ENCODE peak calls at places on chromosomes 2 and 18, in seven cellular contexts. L is aorta; T is IMR-90; G is CD4-positive, CD25-positive, alpha-beta regulatory T cell; N is neuronal stem cell; Z is mammary epithelial cell; C is neural progenitor cell. D is an unnamed sample. For H3K4me1 and H3K36me3, the result is how much of the 10 kb centered on the place peaks cover.

GRCh38 chr2:168233726-168234406 is 13.5 kb downstream of the STK39 start:
- DNase-seq in L (no peak), T (peak), G (no peak), N (no peak), Z (no peak), C (no peak), D (no peak)

GRCh38 chr2:84731185-84731584 is 149.7 kb downstream of the TRABD2A start:
- DNase-seq in L (no peak), T (no peak), G (no peak), N (no peak), Z (no peak), C (no peak), D (no peak)

GRCh38 chr2:3662239-3662638 is 4.2 kb downstream of the ALLC start:
- DNase-seq in L (peak), T (no peak), G (no peak), N (no peak), Z (no peak), C (no peak), D (peak)

GRCh38 chr18:23523429-23524212 is 20.3 kb downstream of the RMC1 start:
- DNase-seq in L (peak), T (peak), G (no peak), N (no peak), Z (peak), C (no peak), D (no peak)

GRCh38 chr2:8491296-8492048 is 190.4 kb upstream of the ID2 start:
- DNase-seq in L (no peak), T (no peak), G (no peak), N (no peak), Z (no peak), C (no peak), D (no peak)

GRCh38 chr2:23489471-23490400 is 104.8 kb downstream of the KLHL29 start:
- DNase-seq in L (no peak), T (no peak), G (no peak), N (no peak), Z (no peak), C (no peak), D (no peak)

GRCh38 chr2:220892018-220892634 is 680.0 kb downstream of the EPHA4 start:
- DNase-seq in L (no peak), T (no peak), G (no peak), N (no peak), Z (no peak), C (no peak), D (no peak)

GRCh38 chr2:95025406-95026319 is at the start of gene MAL:
- DNase-seq in L (no peak), T (no peak), G (peak), N (peak), Z (peak), C (peak), D (peak)

GRCh38 chr18:73047688-73048087 is 179.9 kb upstream of the NETO1 start:
- DNase-seq in L (no peak), T (no peak), G (no peak), N (no peak), Z (no peak), C (no peak), D (no peak)

GRCh38 chr2:178109813-178110212 is 2.4 kb upstream of the RBM45 start:
- DNase-seq in L (no peak), T (peak), G (peak), N (no peak), Z (peak), C (peak), D (no peak)

GRCh38 chr18:8657050-8657820 is 48.0 kb downstream of the RAB12 start:
- DNase-seq in L (no peak), T (no peak), G (no peak), N (no peak), Z (no peak), C (no peak), D (peak)

GRCh38 chr2:48586433-48586832 is 31.2 kb upstream of the GTF2A1L start:
- DNase-seq in L (no peak), T (no peak), G (no peak), N (no peak), Z (no peak), C (no peak), D (no peak)

GRCh38 chr18:24076950-24077349 is 61.9 kb upstream of the CABYR start:
- DNase-seq in L (no peak), T (no peak), G (no peak), N (no peak), Z (no peak), C (no peak), D (no peak)

GRCh38 chr2:39584283-39584972 is 81.3 kb upstream of the TMEM178A start:
- DNase-seq in L (no peak), T (peak), G (no peak), N (no peak), Z (peak), C (no peak), D (no peak)

GRCh38 chr2:175630319-175631246 is 371.5 kb downstream of the LNPK start:
- DNase-seq in L (no peak), T (no peak), G (no peak), N (no peak), Z (peak), C (no peak), D (no peak)

GRCh38 chr2:134976074-134976702 is 57.6 kb downstream of the CCNT2 start:
- DNase-seq in L (no peak), T (no peak), G (no peak), N (no peak), Z (no peak), C (no peak), D (no peak)

GRCh38 chr2:130963849-130964793 is 127.4 kb downstream of the ARHGEF4 start:
- DNase-seq in L (no peak), T (no peak), G (no peak), N (peak), Z (no peak), C (peak), D (peak)

GRCh38 chr2:156165742-156166141 is 166.8 kb downstream of the NR4A2 start:
- DNase-seq in L (no peak), T (no peak), G (no peak), N (no peak), Z (no peak), C (no peak), D (no peak)

GRCh38 chr2:166411473-166412230 is 35.9 kb upstream of the SCN9A start:
- DNase-seq in L (no peak), T (peak), G (no peak), N (no peak), Z (peak), C (no peak), D (no peak)

GRCh38 chr2:150520887-150521664 is 33.6 kb upstream of the RND3 start:
- DNase-seq in L (no peak), T (peak), G (no peak), N (no peak), Z (peak), C (no peak), D (no peak)

GRCh38 chr2:34242741-34243123 is 643.6 kb upstream of the FAM98A start:
- DNase-seq in L (no peak), T (no peak), G (no peak), N (no peak), Z (no peak), C (no peak), D (no peak)

GRCh38 chr18:38948436-38948835 is 1382.8 kb upstream of the CELF4 start:
- DNase-seq in L (no peak), T (no peak), G (no peak), N (peak), Z (no peak), C (peak), D (no peak)

GRCh38 chr18:39721712-39722111 is 2156.1 kb upstream of the CELF4 start:
- DNase-seq in L (no peak), T (peak), G (no peak), N (no peak), Z (no peak), C (no peak), D (no peak)

GRCh38 chr2:232345251-232345650 is 33.3 kb upstream of the ALPP start:
- DNase-seq in L (peak), T (no peak), G (no peak), N (no peak), Z (no peak), C (no peak), D (no peak)

GRCh38 chr2:190344275-190344827 is 962 bp downstream of the INPP1 start:
- DNase-seq in L (no peak), T (no peak), G (no peak), N (no peak), Z (peak), C (no peak), D (peak)

GRCh38 chr2:725464-725863 is 48.3 kb upstream of the TMEM18 start:
- DNase-seq in L (no peak), T (no peak), G (no peak), N (no peak), Z (no peak), C (no peak), D (no peak)

GRCh38 chr2:728165-728564 is 51.0 kb upstream of the TMEM18 start:
- DNase-seq in L (no peak), T (no peak), G (no peak), N (no peak), Z (no peak), C (no peak), D (no peak)

GRCh38 chr2:723761-724160 is 46.6 kb upstream of the TMEM18 start:
- DNase-seq in L (no peak), T (no peak), G (no peak), N (no peak), Z (no peak), C (no peak), D (no peak)

GRCh38 chr2:727071-727470 is 49.9 kb upstream of the TMEM18 start:
- DNase-seq in L (no peak), T (no peak), G (no peak), N (no peak), Z (no peak), C (no peak), D (no peak)

DNA sequence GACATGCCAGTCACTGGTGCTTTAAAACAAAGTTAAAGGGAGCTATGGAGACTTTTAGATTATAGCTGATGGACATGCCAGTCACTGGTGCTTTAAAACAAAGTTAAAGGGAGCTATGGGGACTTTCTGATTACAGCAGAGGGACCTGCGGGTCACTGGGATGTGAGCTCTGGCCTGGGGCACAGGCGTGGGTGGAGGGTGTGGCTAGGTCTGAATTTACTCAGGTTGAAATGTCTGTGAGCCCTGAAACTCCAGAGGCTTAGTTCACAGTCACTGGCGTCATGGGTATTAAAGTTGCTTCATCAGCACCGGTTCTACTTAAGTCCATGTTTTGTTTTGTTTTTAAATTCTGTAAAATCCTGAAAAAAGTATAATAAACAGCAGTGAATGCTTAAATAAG is 49.0 kb upstream of the TMEM18 start:
- DNase-seq in L (no peak), T (no peak), G (no peak), N (no peak), Z (no peak), C (no peak), D (no peak)
- H3K4me1 ChIP-seq in L (under half), T (under half), G (under half), N (under half), Z (under half), C (under half), D (under half)

GRCh38 chr2:230434677-230435324 is 18.8 kb downstream of the SP100 start:
- DNase-seq in L (no peak), T (no peak), G (no peak), N (no peak), Z (no peak), C (no peak), D (no peak)
- H3K27ac ChIP-seq in L (no peak), T (no peak), G (peak), N (no peak), Z (no peak), C (no peak), D (no peak)

GRCh38 chr2:115541808-115542207 is 1099.4 kb downstream of the DPP10 start:
- DNase-seq in L (no peak), T (no peak), G (no peak), N (no peak), Z (no peak), C (no peak), D (no peak)
- H3K36me3 ChIP-seq in L (under half), T (under half), G (under half), N (under half), Z (under half), C (under half), D (under half)

GRCh38 chr18:44803019-44803650 is 122.4 kb downstream of the SETBP1 start:
- DNase-seq in L (no peak), T (peak), G (no peak), N (no peak), Z (no peak), C (no peak), D (peak)
- H3K4me1 ChIP-seq in L (under half), T (under half), G (under half), N (under half), Z (under half), C (under half), D (under half)

GRCh38 chr2:1738163-1738562 is 6.2 kb downstream of the PXDN start:
- DNase-seq in L (peak), T (no peak), G (no peak), N (no peak), Z (no peak), C (no peak), D (peak)

GRCh38 chr2:1739322-1739957 is 4.9 kb downstream of the PXDN start:
- DNase-seq in L (peak), T (no peak), G (no peak), N (no peak), Z (no peak), C (no peak), D (no peak)

GRCh38 chr2:1739961-1740713 is 4.2 kb downstream of the PXDN start:
- DNase-seq in L (peak), T (peak), G (no peak), N (no peak), Z (no peak), C (no peak), D (peak)

GRCh38 chr2:1736997-1737480 is 7.3 kb downstream of the PXDN start:
- DNase-seq in L (peak), T (peak), G (no peak), N (no peak), Z (no peak), C (no peak), D (peak)

DNA sequence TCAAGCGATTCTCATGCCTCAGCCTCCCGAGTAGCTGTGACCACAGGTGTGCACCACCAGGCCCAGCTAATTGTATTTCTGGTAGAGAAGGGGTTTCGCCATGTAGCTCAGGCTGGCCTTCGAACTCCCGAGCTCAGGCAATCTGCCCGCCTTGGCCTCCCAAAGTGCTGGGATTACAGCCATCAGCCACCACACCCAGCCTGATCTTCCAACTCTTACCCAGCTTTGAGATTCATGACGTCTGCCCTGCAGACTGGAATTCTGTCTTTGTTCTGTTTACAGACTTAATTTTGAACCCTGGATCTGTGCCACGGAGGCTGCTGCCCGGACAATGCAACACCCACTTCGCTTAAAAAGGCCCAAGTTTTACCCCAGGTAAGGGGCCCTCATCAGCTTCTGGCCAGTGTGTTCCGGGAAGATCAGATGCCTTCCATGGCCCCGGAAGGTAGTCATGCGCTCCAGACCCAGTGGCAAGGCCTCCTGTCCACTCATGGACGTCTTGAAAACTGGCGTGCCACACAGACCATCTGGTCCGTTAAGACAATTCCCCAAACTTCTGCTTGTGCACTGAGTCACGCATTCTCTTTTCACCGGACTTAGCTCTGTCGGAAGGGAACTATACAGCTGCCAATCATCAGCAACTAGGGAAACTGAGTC is 5.5 kb downstream of the PXDN start:
- DNase-seq in L (peak), T (no peak), G (no peak), N (no peak), Z (no peak), C (no peak), D (peak)
- H3K27ac ChIP-seq in L (no peak), T (peak), G (no peak), N (no peak), Z (no peak), C (no peak), D (no peak)

GRCh38 chr2:85757860-85758259 is 4.1 kb downstream of the ATOH8 start:
- DNase-seq in L (no peak), T (no peak), G (no peak), N (no peak), Z (no peak), C (no peak), D (no peak)

GRCh38 chr2:85758361-85759256 is 4.8 kb downstream of the ATOH8 start:
- DNase-seq in L (no peak), T (no peak), G (no peak), N (no peak), Z (no peak), C (no peak), D (no peak)

GRCh38 chr2:85760371-85760770 is 6.6 kb downstream of the ATOH8 start:
- DNase-seq in L (no peak), T (peak), G (no peak), N (no peak), Z (no peak), C (no peak), D (no peak)

GRCh38 chr2:85760872-85761271 is 7.1 kb downstream of the ATOH8 start:
- DNase-seq in L (no peak), T (no peak), G (no peak), N (no peak), Z (no peak), C (no peak), D (no peak)

GRCh38 chr2:85759257-85759613 is 5.4 kb downstream of the ATOH8 start:
- DNase-seq in L (no peak), T (no peak), G (no peak), N (no peak), Z (no peak), C (no peak), D (no peak)
- H3K36me3 ChIP-seq in L (under half), T (under half), G (under half), N (under half), Z (under half), C (under half), D (under half)

GRCh38 chr2:185279999-185280398 is 458.6 kb upstream of the FSIP2 start:
- DNase-seq in L (no peak), T (peak), G (no peak), N (no peak), Z (peak), C (no peak), D (no peak)

DNA sequence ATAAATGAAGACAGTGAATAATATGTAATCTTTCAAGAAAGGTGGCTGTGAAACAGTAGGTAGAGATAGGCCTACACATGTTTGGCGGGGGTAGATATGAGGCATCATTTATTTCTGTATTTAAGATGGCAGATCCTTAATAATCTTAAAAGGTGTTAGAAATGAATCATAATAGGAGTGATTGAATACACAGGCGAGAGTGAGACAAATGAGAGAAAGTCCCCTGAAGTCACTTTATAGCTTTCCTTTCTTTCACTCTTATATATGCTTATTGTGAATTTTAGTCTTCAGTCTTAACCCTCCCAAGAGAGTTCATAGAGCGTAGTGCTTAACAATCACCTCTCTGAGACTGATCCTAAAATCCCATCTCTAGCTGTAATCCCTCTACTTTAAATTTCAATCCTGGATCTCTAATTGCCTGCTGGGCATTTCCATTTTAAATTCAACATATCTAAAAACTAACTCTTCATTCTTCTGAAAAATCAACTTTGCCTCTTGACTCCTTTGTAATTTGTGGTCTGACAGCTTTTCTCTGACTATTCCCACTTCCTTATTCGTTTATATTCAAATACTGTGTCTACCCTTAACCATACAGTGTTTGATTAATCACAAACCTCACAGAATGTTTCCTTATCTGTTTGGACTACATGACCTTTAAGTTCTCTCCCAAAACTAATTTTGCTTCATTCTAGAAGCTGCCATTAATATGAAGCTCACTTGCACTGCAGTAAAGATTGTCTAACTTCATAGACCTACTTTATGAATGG is 463.7 kb upstream of the FSIP2 start:
- DNase-seq in L (no peak), T (no peak), G (no peak), N (no peak), Z (no peak), C (no peak), D (no peak)
- H3K4me1 ChIP-seq in L (under half), T (under half), G (under half), N (under half), Z (under half), C (under half), D (under half)

GRCh38 chr18:22343613-22344012 is 74.1 kb downstream of the CTAGE1 start:
- DNase-seq in L (peak), T (no peak), G (no peak), N (no peak), Z (no peak), C (no peak), D (peak)

GRCh38 chr18:22339913-22340312 is 77.8 kb downstream of the CTAGE1 start:
- DNase-seq in L (no peak), T (no peak), G (no peak), N (no peak), Z (no peak), C (no peak), D (no peak)

GRCh38 chr18:22340340-22340739 is 77.4 kb downstream of the CTAGE1 start:
- DNase-seq in L (peak), T (no peak), G (no peak), N (no peak), Z (no peak), C (no peak), D (no peak)

GRCh38 chr18:22344908-22345670 is 72.6 kb downstream of the CTAGE1 start:
- DNase-seq in L (no peak), T (no peak), G (peak), N (no peak), Z (no peak), C (no peak), D (no peak)

GRCh38 chr18:22342625-22343024 is 75.1 kb downstream of the CTAGE1 start:
- DNase-seq in L (peak), T (peak), G (no peak), N (no peak), Z (peak), C (no peak), D (no peak)
- H3K27ac ChIP-seq in L (no peak), T (no peak), G (peak), N (no peak), Z (no peak), C (no peak), D (no peak)

GRCh38 chr18:77334876-77335275 is 85.2 kb downstream of the GALR1 start:
- DNase-seq in L (no peak), T (no peak), G (no peak), N (no peak), Z (no peak), C (no peak), D (no peak)

GRCh38 chr18:77323640-77324370 is 74.2 kb downstream of the GALR1 start:
- DNase-seq in L (no peak), T (no peak), G (no peak), N (no peak), Z (no peak), C (no peak), D (no peak)

DNA sequence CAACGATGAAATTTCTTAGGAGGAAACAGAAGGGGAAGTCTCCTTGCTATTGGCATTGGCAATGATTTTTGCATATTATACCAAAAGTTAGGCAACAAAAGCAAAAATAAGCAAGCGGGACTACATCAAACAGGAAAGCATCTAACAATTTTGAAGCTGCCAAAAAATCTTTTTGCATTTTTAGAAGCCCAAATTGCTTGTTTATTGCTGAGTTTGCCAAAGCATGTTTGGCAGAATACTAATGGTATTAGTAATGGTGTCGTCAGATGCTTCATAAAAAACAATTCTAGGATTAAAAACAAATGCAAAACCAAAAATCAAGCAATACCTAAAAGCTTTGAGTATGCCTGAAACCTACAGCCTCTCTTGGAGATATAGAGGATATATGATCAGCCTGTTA is 80.0 kb downstream of the GALR1 start:
- DNase-seq in L (no peak), T (no peak), G (no peak), N (no peak), Z (no peak), C (no peak), D (no peak)
- H3K36me3 ChIP-seq in L (under half), T (under half), G (under half), N (under half), Z (under half), C (under half), D (under half)